ENCODE peak calls at places on chromosomes 7 and 10, in five cellular contexts. P is upper lobe of left lung, I is WTC11, S is SK-N-SH, V is psoas muscle. W is an unnamed sample.

GRCh38 chr7:107034553-107034952 is 10.0 kb upstream of the PRKAR2B start:
- DNase-seq in P (no peak), I (no peak), S (no peak), V (no peak), W (no peak)

GRCh38 chr10:96465599-96465998 is 48.1 kb downstream of the TLL2 start:
- DNase-seq in P (no peak), I (no peak), S (no peak), V (no peak), W (no peak)

GRCh38 chr7:104627516-104627915 is 299.1 kb downstream of the LHFPL3 start:
- DNase-seq in P (no peak), I (peak; percentile 44), S (no peak), V (no peak), W (no peak)

GRCh38 chr7:128811631-128812430 is 18.4 kb upstream of the FLNC start:
- DNase-seq in P (no peak), I (no peak), S (no peak), V (no peak), W (no peak)

GRCh38 chr10:126216221-126216701 is 172.0 kb downstream of the ADAM12 start:
- DNase-seq in P (no peak), I (no peak), S (no peak), V (no peak), W (no peak)

GRCh38 chr7:36064676-36065075 is 88.4 kb upstream of the EEPD1 start:
- DNase-seq in P (no peak), I (no peak), S (no peak), V (no peak), W (no peak)

GRCh38 chr7:151705744-151706567 is 171.0 kb downstream of the PRKAG2 start:
- DNase-seq in P (no peak), I (peak; percentile 49), S (peak; percentile 85), V (peak; percentile 59), W (no peak)

GRCh38 chr10:9028211-9028610 is 973.7 kb downstream of the GATA3 start:
- DNase-seq in P (no peak), I (no peak), S (no peak), V (no peak), W (no peak)

GRCh38 chr7:80403686-80404241 is 108.1 kb downstream of the GNAT3 start:
- DNase-seq in P (no peak), I (no peak), S (no peak), V (no peak), W (no peak)

GRCh38 chr7:123647106-123647730 is 8.4 kb upstream of the LMOD2 start:
- DNase-seq in P (no peak), I (no peak), S (no peak), V (no peak), W (no peak)

GRCh38 chr10:30758341-30758740 is 128.8 kb upstream of the LYZL2 start:
- DNase-seq in P (no peak), I (no peak), S (no peak), V (no peak), W (no peak)

GRCh38 chr10:14447112-14447839 is 116.6 kb upstream of the FRMD4A start:
- DNase-seq in P (no peak), I (no peak), S (no peak), V (no peak), W (no peak)

GRCh38 chr10:98748298-98748697 is 301.6 kb upstream of the HPS1 start:
- DNase-seq in P (no peak), I (peak; percentile 28), S (peak; percentile 24), V (no peak), W (no peak)

GRCh38 chr7:3232228-3232627 is 68.8 kb upstream of the SDK1 start:
- DNase-seq in P (no peak), I (no peak), S (no peak), V (no peak), W (no peak)

GRCh38 chr7:80053098-80053497 is 81.5 kb upstream of the GNAI1 start:
- DNase-seq in P (no peak), I (no peak), S (no peak), V (no peak), W (no peak)

GRCh38 chr10:112956631-112957350 is 6.7 kb downstream of the TCF7L2 start:
- DNase-seq in P (no peak), I (peak; percentile 25), S (no peak), V (no peak), W (no peak)

GRCh38 chr10:43854042-43854441 is 205.4 kb upstream of the ZNF32 start:
- DNase-seq in P (no peak), I (no peak), S (no peak), V (no peak), W (no peak)

GRCh38 chr10:4391683-4392082 is 434.3 kb upstream of the AKR1E2 start:
- DNase-seq in P (no peak), I (peak; percentile 33), S (no peak), V (peak; percentile 12), W (no peak)

GRCh38 chr10:126902157-126902556 is 3.1 kb upstream of the DOCK1 start:
- DNase-seq in P (no peak), I (no peak), S (no peak), V (no peak), W (no peak)

GRCh38 chr10:84012831-84013458 is 126.4 kb upstream of the GHITM start:
- DNase-seq in P (no peak), I (no peak), S (no peak), V (no peak), W (no peak)

GRCh38 chr10:86668297-86669165 is at the start of gene LDB3:
- DNase-seq in P (peak; percentile 69), I (no peak), S (peak; percentile 65), V (peak; percentile 78), W (no peak)

GRCh38 chr7:127718325-127718724 is 66.3 kb downstream of the SND1 start:
- DNase-seq in P (no peak), I (no peak), S (no peak), V (no peak), W (no peak)

GRCh38 chr7:23000597-23001360 is 13.2 kb downstream of the HYCC1 start:
- DNase-seq in P (no peak), I (no peak), S (no peak), V (no peak), W (no peak)

GRCh38 chr7:1093916-1094508 is 6.1 kb downstream of the GPER1 start:
- DNase-seq in P (peak; percentile 74), I (no peak), S (no peak), V (no peak), W (no peak)

GRCh38 chr7:70383947-70384475 is 747.9 kb upstream of the GALNT17 start:
- DNase-seq in P (no peak), I (no peak), S (no peak), V (no peak), W (no peak)

GRCh38 chr7:135238112-135238744 is 4.6 kb downstream of the STRA8 start:
- DNase-seq in P (peak; percentile 44), I (peak; percentile 72), S (peak; percentile 61), V (no peak), W (no peak)
- TF ChIP-seq CTCF in P (no peak), I (peak; percentile 85), S (peak; percentile 56), V (peak; percentile 12), W (no peak)

DNA sequence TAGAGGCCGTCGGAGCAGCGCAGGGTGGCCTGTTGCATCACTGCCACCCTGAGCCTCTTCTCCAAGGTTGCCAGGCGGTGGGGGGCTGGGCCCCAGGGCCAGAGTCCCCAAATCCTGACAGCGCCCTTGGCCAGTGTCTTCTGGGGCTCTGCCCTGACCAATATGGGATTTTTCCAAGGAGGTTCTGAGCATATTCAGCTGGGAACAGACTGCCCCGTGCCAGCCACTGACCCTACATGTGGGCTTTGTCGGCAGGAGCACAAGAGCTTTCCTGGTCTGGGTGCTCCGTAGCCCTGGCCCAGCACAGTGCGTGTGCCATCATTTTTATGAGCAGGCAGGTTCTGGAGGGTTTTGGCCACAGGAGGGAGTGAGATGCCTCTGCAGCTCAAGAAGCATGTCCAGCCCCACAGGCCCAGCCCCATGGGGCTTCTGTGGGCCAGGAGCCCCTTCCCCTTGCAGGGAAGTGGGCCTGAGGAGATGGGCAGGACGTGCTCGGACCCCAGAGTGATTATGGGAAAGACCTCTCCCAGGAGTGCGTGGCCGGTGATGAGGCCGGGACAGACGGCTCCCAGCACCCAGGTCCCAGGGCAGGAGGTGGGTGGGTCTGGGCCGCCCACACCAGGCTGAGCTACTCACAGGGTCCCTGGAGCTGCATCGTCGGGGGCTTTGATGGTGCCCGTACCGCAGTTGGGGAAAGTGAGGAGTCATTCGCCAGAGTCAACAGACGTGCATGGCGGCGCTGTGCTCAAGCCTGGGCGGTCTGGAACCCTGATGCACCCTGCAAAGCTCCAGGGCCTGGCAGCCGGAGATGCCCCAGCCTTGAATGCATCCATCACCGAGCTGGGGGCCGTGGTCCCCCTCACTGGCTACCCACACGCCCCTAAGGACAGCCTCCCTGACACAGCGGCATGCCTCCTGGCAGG is 66.6 kb downstream of the PWWP2B start:
- DNase-seq in P (peak; percentile 85), I (no peak), S (no peak), V (peak; percentile 41), W (no peak)
- TF ChIP-seq CTCF in P (no peak), I (no peak), S (peak; percentile 14), V (peak; percentile 30), W (no peak)

DNA sequence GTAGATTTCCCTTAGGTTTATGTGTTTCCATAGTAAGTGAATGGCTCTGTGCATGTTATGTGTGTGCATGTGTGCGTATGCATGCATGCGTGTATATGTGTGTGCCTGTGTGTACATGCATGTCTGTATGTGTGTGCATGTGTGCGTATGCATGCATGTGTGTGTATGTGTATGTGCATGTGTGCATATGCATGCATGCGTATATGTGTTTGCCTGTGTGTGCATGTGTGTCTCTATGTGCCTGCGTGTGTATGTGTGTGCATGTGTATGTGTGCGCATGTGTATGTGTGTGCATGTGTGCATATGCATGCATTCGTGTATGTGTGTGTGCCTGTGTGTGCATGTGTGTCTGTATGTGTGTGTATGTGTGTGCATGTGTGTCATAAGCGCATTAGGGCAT is 98.8 kb upstream of the AGBL3 start:
- DNase-seq in P (no peak), I (no peak), S (no peak), V (no peak), W (no peak)
- TF ChIP-seq CTCF in P (no peak), I (no peak), S (no peak), V (no peak), W (no peak)

DNA sequence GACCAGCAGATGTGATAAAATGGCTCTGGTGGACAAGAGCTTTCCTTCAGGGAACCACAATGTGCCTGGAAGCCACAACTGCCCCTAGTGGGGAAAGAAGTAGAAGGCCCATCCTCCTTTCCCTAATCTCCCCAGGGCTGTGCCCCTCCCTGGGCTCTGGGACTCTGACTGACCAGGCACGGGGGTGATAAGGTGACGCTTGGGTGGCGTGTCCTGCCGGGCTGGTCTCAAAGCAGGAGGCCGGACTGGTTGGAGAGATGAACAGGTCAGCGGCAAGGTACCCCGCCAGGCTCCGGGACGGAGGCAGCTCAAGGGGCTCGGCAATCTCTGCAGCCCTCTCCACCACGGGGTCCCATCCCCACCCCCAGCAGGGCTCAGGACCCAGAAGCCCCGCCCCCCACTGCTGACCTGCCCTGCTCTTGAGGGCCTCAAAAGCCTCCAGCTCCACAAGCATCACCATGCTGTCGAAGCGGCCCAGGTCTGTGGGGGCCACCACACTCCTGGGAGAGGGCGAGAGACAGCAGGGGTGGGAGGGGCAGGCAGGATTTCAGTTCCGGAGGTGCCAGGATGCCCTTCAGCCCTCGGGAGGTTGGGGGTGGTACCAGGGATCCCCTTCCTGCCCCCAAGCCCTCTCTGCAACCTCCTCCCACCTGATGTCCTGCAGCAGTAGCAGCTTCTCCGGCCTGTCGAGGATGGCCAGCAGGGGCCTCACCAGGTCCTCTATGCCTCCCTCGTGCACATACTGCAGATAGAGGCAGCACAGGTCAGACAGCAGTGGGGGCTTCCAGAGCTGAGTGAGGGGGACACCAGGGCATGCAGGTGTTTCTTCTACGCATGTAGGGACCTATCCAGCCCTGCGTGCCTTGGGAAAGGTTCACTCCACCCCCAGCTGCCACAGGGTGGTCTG is 12.2 kb downstream of the LZTS2 start:
- DNase-seq in P (peak; percentile 43), I (peak; percentile 49), S (peak; percentile 58), V (no peak), W (no peak)
- TF ChIP-seq CTCF in P (peak; percentile 12), I (peak; percentile 9), S (peak; percentile 47), V (no peak), W (no peak)